ENCODE peak calls at places on chromosomes 11 and 22, in six cellular contexts. Z, I, J, E, Y and W are unnamed samples.

GRCh38 chr11:25766332-25767015 is 565.5 kb upstream of the ANO3 start:
- DNase-seq in Z (no peak), I (no peak), J (no peak), E (no peak), Y (no peak), W (no peak)

GRCh38 chr11:113387605-113388211 is at the start of gene ANKK1:
- DNase-seq in Z (no peak), I (no peak), J (no peak), E (no peak), Y (peak; percentile 92), W (no peak)

GRCh38 chr11:92703431-92703830 is 266.0 kb upstream of the MTNR1B start:
- DNase-seq in Z (no peak), I (no peak), J (no peak), E (no peak), Y (no peak), W (no peak)

GRCh38 chr22:19130959-19131684 is at the start of gene TSSK2:
- DNase-seq in Z (no peak), I (no peak), J (no peak), E (no peak), Y (peak; percentile 78), W (no peak)

GRCh38 chr11:130168105-130168504 is 8.5 kb downstream of the ST14 start:
- DNase-seq in Z (no peak), I (no peak), J (no peak), E (no peak), Y (no peak), W (no peak)

GRCh38 chr22:23093090-23093788 is 22.9 kb downstream of the GNAZ start:
- DNase-seq in Z (no peak), I (no peak), J (no peak), E (no peak), Y (no peak), W (no peak)

GRCh38 chr11:57335023-57335342 is 709 bp downstream of the SSRP1 start:
- DNase-seq in Z (no peak), I (no peak), J (no peak), E (no peak), Y (no peak), W (no peak)

GRCh38 chr11:4203603-4204360 is 109.2 kb downstream of the RRM1 start:
- DNase-seq in Z (no peak), I (no peak), J (no peak), E (no peak), Y (peak; percentile 70), W (no peak)

GRCh38 chr11:890794-891600 is 19.6 kb downstream of the CHID1 start:
- DNase-seq in Z (no peak), I (no peak), J (peak; percentile 65), E (no peak), Y (no peak), W (no peak)

GRCh38 chr11:68828155-68828931 is 13.4 kb downstream of the CPT1A start:
- DNase-seq in Z (peak; percentile 67), I (no peak), J (no peak), E (peak; percentile 66), Y (no peak), W (no peak)

GRCh38 chr11:86460461-86461404 is 86.0 kb downstream of the CCDC81 start:
- DNase-seq in Z (no peak), I (no peak), J (no peak), E (no peak), Y (no peak), W (no peak)

GRCh38 chr11:64767344-64768299 is 7.8 kb upstream of the PYGM start:
- DNase-seq in Z (peak; percentile 74), I (no peak), J (peak; percentile 26), E (peak; percentile 81), Y (peak; percentile 96), W (peak; percentile 85)

GRCh38 chr11:12680246-12680939 is 6.2 kb downstream of the TEAD1 start:
- DNase-seq in Z (no peak), I (peak; percentile 63), J (peak; percentile 87), E (peak; percentile 84), Y (peak; percentile 96), W (no peak)

GRCh38 chr11:94885133-94885532 is 88.2 kb downstream of the CWC15 start:
- DNase-seq in Z (no peak), I (peak; percentile 49), J (no peak), E (no peak), Y (peak; percentile 42), W (no peak)

GRCh38 chr11:113481672-113482071 is 6.5 kb upstream of the DRD2 start:
- DNase-seq in Z (no peak), I (no peak), J (no peak), E (no peak), Y (no peak), W (no peak)